ENCODE peak calls at places on chromosome 1, in five cellular contexts. K is MM.1S, I is kidney epithelial cell, S is fibroblast of mammary gland, F is mucosa of descending colon. W is an unnamed sample.

GRCh38 chr1:175188936-175189335 is 3.6 kb downstream of the KIAA0040 start:
- DNase-seq in K (peak), I (no peak), F (no peak), S (no peak), W (peak)

GRCh38 chr1:112887599-112888303 is 68.2 kb downstream of the SLC16A1 start:
- DNase-seq in I (no peak), K (no peak), F (no peak), S (peak), W (no peak)

GRCh38 chr1:13700521-13701273 is 709 bp downstream of the PRDM2 start:
- DNase-seq in F (peak), I (no peak), K (peak), S (peak), W (no peak)

GRCh38 chr1:110118636-110119396 is 6.6 kb downstream of the UBL4B start:
- DNase-seq in S (peak), K (no peak), F (no peak), I (no peak), W (no peak)

GRCh38 chr1:196467230-196467629 is 141.0 kb downstream of the KCNT2 start:
- DNase-seq in F (no peak), I (peak), S (peak), K (no peak), W (no peak)

GRCh38 chr1:6435129-6435528 is 10.6 kb downstream of the ESPN start:
- DNase-seq in S (no peak), F (no peak), K (no peak), I (no peak), W (no peak)

GRCh38 chr1:113684153-113684541 is 75.1 kb downstream of the PHTF1 start:
- DNase-seq in F (peak), I (no peak), K (no peak), S (peak), W (no peak)

GRCh38 chr1:231252336-231252735 is 11.3 kb downstream of the GNPAT start:
- DNase-seq in S (no peak), K (no peak), I (no peak), F (no peak), W (no peak)

GRCh38 chr1:3727042-3727824 is 25.0 kb upstream of the CCDC27 start:
- DNase-seq in S (peak), I (no peak), K (no peak), F (no peak), W (no peak)

GRCh38 chr1:115098979-115099692 is 9.8 kb upstream of the TSPAN2 start:
- DNase-seq in K (peak), I (peak), F (peak), S (peak), W (peak)

GRCh38 chr1:10759413-10760200 is 36.8 kb downstream of the CASZ1 start:
- DNase-seq in K (no peak), F (peak), I (no peak), S (no peak), W (no peak)

GRCh38 chr1:54950361-54951163 is 29.9 kb upstream of the TMEM61 start:
- DNase-seq in I (no peak), S (peak), F (peak), K (peak), W (peak)

GRCh38 chr1:216600730-216601426 is 122.4 kb downstream of the ESRRG start:
- DNase-seq in I (no peak), F (peak), S (peak), K (peak), W (no peak)

GRCh38 chr1:41852091-41852490 is 66.6 kb downstream of the HIVEP3 start:
- DNase-seq in F (no peak), S (no peak), K (no peak), I (no peak), W (no peak)

GRCh38 chr1:115975569-115976061 is 698 bp upstream of the SLC22A15 start:
- DNase-seq in F (no peak), K (no peak), S (no peak), I (no peak), W (no peak)

GRCh38 chr1:179031855-179032513 is 6.3 kb downstream of the FAM20B start:
- DNase-seq in S (peak), I (no peak), K (no peak), F (no peak), W (no peak)
- H3K4me3 ChIP-seq in S (no peak), I (no peak), K (no peak), F (no peak), W (no peak)

GRCh38 chr1:27648602-27649305 is 13.8 kb upstream of the FGR start:
- DNase-seq in I (no peak), F (no peak), K (no peak), S (no peak), W (no peak)

GRCh38 chr1:27650527-27651175 is 15.7 kb upstream of the FGR start:
- DNase-seq in F (no peak), S (peak), I (no peak), K (no peak), W (no peak)

GRCh38 chr1:27649306-27649635 is 14.3 kb upstream of the FGR start:
- DNase-seq in I (no peak), F (no peak), K (no peak), S (no peak), W (no peak)

GRCh38 chr1:27652505-27652904 is 17.5 kb upstream of the FGR start:
- DNase-seq in S (peak), K (no peak), I (no peak), F (no peak), W (no peak)

GRCh38 chr1:27650146-27650526 is 15.2 kb upstream of the FGR start:
- DNase-seq in K (no peak), F (no peak), I (no peak), S (peak), W (no peak)
- H3K4me3 ChIP-seq in K (no peak), F (no peak), I (no peak), S (no peak), W (no peak)

DNA sequence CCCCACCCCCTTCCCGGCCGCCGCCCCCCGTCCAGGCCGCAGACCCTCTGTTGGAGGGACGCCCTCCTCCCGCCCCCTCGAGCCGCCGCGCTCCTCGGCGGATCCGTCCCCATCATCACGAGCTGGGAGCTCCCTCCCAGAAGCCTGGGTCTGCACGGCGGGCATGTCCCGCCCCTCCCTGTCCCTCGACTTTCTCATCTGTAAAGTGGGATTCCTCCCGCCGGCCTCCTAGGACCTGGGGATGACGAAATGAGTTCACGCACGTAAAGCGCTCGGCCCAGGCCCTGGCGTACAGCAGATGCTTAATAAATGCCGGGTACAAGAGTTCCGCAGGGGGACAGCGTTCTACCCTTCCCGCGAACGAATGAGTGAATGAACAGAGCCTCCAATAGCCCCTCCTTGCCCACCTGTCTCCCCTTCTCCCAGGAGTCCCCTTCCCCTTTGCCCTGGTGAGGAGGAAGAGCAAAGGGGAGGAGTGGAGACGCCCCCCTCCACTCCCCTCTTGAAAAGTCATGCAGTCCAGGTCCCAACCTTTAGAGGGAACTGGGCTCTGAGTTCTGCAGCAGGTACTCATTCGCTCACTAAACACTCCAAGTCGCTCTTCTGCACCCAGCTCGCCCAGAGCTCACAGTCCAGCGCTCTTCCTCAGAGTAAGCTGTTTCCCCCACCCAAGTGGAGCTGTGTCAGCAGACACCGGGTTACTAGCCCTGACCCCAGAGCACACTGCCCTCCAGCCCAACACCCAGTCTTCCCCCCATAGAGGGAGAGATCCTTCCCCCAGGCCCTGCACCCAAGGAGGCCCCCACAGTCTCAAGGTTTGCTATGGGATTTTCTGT is 16.8 kb downstream of the RAP1GAP start:
- DNase-seq in F (no peak), S (no peak), K (no peak), I (no peak), W (no peak)
- H3K4me3 ChIP-seq in F (no peak), S (no peak), K (no peak), I (no peak), W (no peak)

DNA sequence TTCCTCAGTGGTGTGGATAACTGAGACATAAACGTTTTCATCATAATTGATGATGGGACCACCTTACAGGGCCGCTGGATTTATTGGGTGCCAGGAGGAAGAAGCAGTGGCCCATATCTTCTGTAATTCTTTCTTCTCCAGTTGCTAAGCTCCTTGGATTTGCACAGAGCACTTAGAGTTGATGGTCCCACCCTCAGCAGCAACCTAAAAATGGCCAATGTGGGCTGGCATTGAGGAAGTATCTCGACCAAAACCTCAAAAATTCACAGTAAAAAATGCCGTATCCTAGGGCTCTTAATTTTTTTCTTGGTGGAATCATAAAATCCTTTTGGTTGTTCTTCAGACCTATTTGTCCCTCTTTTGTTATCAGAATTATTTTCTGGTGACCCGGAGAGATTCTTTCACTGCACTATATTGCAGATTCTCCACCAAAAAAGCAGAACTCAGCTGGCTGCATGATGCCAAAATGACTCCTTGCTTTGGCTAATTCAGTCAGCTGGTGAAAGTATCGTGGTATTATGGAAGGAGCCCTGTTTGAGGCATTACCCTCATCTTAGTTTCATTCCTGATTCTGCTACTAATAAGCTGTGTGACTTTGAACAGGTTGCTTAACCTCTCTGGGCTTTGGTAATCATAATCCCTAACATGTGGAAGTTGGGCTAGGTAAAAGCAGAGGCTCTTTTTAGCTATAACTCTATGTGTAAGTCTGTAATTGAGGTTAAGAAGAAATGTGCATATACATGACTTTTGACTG is 27.6 kb downstream of the KIRREL1 start:
- DNase-seq in I (no peak), F (no peak), S (peak), K (no peak), W (no peak)
- H3K4me3 ChIP-seq in I (no peak), F (no peak), S (no peak), K (no peak), W (no peak)